ENCODE peak calls at places on chromosomes 13 and 19, in four cellular contexts. P, H, X and E are unnamed samples.

GRCh38 chr19:14476307-14476662 is 1.1 kb upstream of the PTGER1 start:
- DNase-seq in P (no peak), H (no peak), X (no peak), E (no peak)

GRCh38 chr13:74593688-74594087 is 459.5 kb upstream of the KLF12 start:
- DNase-seq in P (no peak), H (no peak), X (no peak), E (no peak)

GRCh38 chr19:43759515-43759914 is 4.8 kb upstream of the SMG9 start:
- DNase-seq in P (no peak), H (peak; percentile 37), X (no peak), E (no peak)

GRCh38 chr13:42333613-42334328 is 61.8 kb downstream of the AKAP11 start:
- DNase-seq in P (no peak), H (peak; percentile 21), X (peak; percentile 11), E (no peak)

GRCh38 chr13:107680115-107680514 is 535.2 kb downstream of the LIG4 start:
- DNase-seq in P (no peak), H (peak; percentile 4), X (no peak), E (no peak)

GRCh38 chr13:49681837-49682236 is 9.4 kb downstream of the EBPL start:
- DNase-seq in P (no peak), H (no peak), X (no peak), E (no peak)

GRCh38 chr13:41590122-41590521 is 132.8 kb downstream of the RGCC start:
- DNase-seq in P (no peak), H (no peak), X (no peak), E (no peak)

GRCh38 chr13:112225429-112226090 is 150.6 kb upstream of the SPACA7 start:
- DNase-seq in P (peak; percentile 24), H (no peak), X (no peak), E (no peak)

GRCh38 chr19:3336680-3337523 is 29.5 kb upstream of the NFIC start:
- DNase-seq in P (no peak), H (peak; percentile 33), X (no peak), E (no peak)

GRCh38 chr19:18049390-18049789 is 37.3 kb downstream of the IL12RB1 start:
- DNase-seq in P (peak; percentile 84), H (peak; percentile 29), X (no peak), E (no peak)

GRCh38 chr13:43044720-43045301 is 21.4 kb downstream of the DNAJC15 start:
- DNase-seq in P (no peak), H (no peak), X (no peak), E (no peak)

GRCh38 chr19:4776436-4777205 is 14.9 kb upstream of the FEM1A start:
- DNase-seq in P (no peak), H (no peak), X (no peak), E (no peak)

GRCh38 chr13:65166675-65167074 is 2063.5 kb downstream of the PCDH9 start:
- DNase-seq in P (no peak), H (no peak), X (no peak), E (no peak)

GRCh38 chr13:85771856-85772255 is 27.4 kb downstream of the SLITRK6 start:
- DNase-seq in P (no peak), H (no peak), X (no peak), E (no peak)

DNA sequence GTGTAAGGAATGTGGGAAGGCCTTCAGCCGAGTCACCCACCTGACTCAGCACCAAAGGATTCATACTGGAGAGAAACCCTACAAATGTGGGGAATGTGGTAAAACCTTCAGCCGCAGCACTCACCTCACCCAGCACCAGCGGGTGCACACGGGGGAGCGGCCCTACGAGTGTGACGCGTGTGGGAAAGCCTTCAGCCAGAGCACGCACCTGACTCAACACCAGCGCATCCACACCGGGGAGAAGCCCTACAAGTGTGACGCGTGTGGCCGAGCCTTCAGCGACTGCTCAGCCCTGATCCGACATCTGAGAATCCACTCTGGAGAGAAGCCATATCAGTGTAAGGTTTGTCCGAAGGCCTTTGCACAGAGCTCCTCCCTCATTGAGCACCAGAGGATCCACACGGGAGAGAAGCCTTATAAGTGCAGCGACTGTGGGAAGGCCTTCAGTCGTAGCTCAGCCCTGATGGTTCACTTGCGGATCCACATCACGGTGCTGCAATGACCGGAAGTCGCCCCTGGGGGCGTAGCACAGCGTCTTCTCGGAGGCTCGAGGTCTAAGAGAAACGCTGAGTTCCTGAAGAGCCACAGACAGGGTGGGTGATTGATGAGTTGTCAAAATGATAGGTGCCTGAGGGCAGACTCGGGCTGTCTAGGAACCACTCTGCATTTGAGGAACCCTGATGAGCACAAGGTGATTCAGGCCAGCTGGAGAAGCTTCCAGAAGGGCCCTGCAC is 12.2 kb downstream of the ZSCAN22 start:
- DNase-seq in P (no peak), H (no peak), X (no peak), E (no peak)
- TF ChIP-seq CTCF in P (no peak), H (no peak), X (no peak), E (no peak)

DNA sequence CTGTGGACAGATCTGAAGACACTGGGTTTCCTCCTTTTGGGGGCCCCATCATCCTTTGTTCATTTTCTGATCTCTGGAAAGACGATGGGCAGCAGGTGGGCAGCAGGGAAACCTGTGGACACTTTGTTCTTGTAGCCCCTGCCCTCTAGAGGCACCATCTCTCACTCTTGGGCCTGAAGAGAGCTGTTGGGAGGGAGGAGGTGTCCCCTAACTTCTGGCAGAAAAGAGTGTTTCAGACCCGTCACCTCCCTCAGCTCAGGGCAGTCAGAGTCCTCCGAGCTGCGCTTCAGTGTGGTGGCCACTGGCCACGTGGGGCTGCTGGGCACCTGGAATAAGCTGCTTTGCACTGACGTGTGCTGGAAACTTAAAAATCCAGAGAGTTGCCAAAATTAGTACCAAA is 26.9 kb upstream of the RNF17 start:
- DNase-seq in P (no peak), H (no peak), X (no peak), E (no peak)
- TF ChIP-seq CTCF in P (no peak), H (no peak), X (no peak), E (no peak)

DNA sequence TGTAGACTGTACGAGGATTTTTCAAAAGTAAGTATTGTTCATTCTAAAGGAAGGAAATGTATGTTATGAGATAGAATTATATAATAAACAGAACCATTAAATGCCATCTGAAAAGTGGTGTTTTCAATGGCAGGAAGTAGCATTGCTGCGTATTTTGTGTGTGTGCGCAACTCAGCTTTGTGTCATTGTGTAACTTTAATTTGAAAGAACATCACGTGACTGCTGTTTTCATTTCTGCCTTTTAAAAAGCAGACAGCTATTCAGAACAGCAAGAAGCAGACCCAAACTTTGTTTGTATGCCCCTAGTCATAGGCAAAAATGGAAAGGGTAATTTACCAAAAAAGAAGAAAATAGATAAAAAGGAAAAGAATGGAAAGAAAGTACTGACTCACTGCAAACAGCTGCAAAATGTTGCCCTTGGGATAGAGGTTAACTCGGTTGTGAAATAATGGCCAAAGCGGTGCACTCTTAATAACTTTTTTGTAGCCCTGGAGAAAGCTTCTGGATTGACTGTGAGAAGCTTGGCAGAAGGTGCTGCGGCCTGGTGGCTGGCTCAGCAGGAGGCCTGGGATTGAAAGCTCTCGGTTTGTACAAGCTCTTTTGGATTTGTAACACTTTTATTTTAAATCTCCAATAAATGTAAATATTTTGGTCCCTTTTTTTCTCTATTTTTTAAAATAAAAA is 97.3 kb downstream of the GGACT start:
- DNase-seq in P (no peak), H (peak; percentile 86), X (peak; percentile 76), E (no peak)
- TF ChIP-seq CTCF in P (no peak), H (no peak), X (no peak), E (peak; percentile 6)

GRCh38 chr13:20475927-20476691 is 49.5 kb downstream of the CRYL1 start:
- DNase-seq in P (peak; percentile 90), H (no peak), X (no peak), E (no peak)
- TF ChIP-seq CTCF in P (no peak), H (no peak), X (no peak), E (no peak)

GRCh38 chr19:10565567-10566407 is at the start of gene KRI1:
- DNase-seq in P (peak; percentile 100), H (peak; percentile 98), X (peak; percentile 91), E (peak; percentile 95)
- TF ChIP-seq CTCF in P (peak; percentile 47), H (peak; percentile 10), X (peak; percentile 40), E (no peak)